ENCODE peak calls at places on chromosomes 11 and 22, in four cellular contexts. D is foreskin fibroblast, J is IMR-90, N is MCF 10A. F is an unnamed sample.

GRCh38 chr22:23066200-23067022 is 3.9 kb upstream of the GNAZ start:
- DNase-seq in N (no peak), J (no peak), D (no peak), F (no peak)

GRCh38 chr22:48084041-48084748 is 1321.7 kb downstream of the TBC1D22A start:
- DNase-seq in D (no peak), J (no peak), N (no peak), F (no peak)

GRCh38 chr11:73760066-73760679 is 701 bp downstream of the RAB6A start:
- DNase-seq in J (peak; percentile 11), D (peak; percentile 67), N (peak; percentile 31), F (peak; percentile 8)

GRCh38 chr11:44759743-44760476 is 33.1 kb downstream of the TSPAN18 start:
- DNase-seq in N (no peak), J (no peak), D (no peak), F (no peak)

GRCh38 chr22:50274311-50274710 is 4.1 kb upstream of the MAPK11 start:
- DNase-seq in J (peak; percentile 54), D (peak; percentile 78), N (peak; percentile 56), F (peak; percentile 57)

GRCh38 chr11:15276616-15277015 is 161.9 kb downstream of the INSC start:
- DNase-seq in N (peak; percentile 11), J (peak; percentile 4), D (peak; percentile 27), F (no peak)

GRCh38 chr22:20569059-20570058 is 61.9 kb downstream of the MED15 start:
- DNase-seq in J (peak; percentile 99), N (peak; percentile 96), D (peak; percentile 99), F (peak; percentile 99)

GRCh38 chr22:44425356-44425755 is 72.7 kb downstream of the RTL6 start:
- DNase-seq in J (peak; percentile 38), N (no peak), D (no peak), F (no peak)

GRCh38 chr11:16785520-16786128 is 47.2 kb downstream of the C11orf58 start:
- DNase-seq in D (peak; percentile 88), J (peak; percentile 75), N (peak; percentile 72), F (peak; percentile 79)

GRCh38 chr11:119483341-119483880 is 60.4 kb upstream of the THY1 start:
- DNase-seq in J (no peak), D (no peak), N (no peak), F (no peak)

GRCh38 chr11:120893431-120894206 is 130.3 kb upstream of the TBCEL start:
- DNase-seq in N (no peak), D (no peak), J (no peak), F (no peak)

GRCh38 chr22:40654522-40655167 is 18.1 kb upstream of the MRTFA start:
- DNase-seq in N (peak; percentile 42), D (peak; percentile 85), J (peak; percentile 83), F (peak; percentile 69)

GRCh38 chr22:28874816-28875320 is 8.5 kb upstream of the ZNRF3 start:
- DNase-seq in J (no peak), D (no peak), N (no peak), F (no peak)

GRCh38 chr22:27792452-27793165 is 8.9 kb downstream of the MN1 start:
- DNase-seq in N (no peak), D (no peak), J (no peak), F (no peak)

GRCh38 chr22:29956680-29957079 is 73.7 kb downstream of the MTMR3 start:
- DNase-seq in N (no peak), D (no peak), J (peak; percentile 12), F (no peak)

GRCh38 chr22:21641795-21642583 is at the start of gene SDF2L1:
- DNase-seq in J (peak; percentile 99), D (peak; percentile 100), N (peak; percentile 98), F (peak; percentile 98)

GRCh38 chr22:17869285-17870096 is 95.2 kb upstream of the BID start:
- DNase-seq in D (no peak), J (no peak), N (no peak), F (no peak)

GRCh38 chr11:134670961-134671370 is 258.9 kb upstream of the B3GAT1 start:
- DNase-seq in J (no peak), N (no peak), D (no peak), F (no peak)

GRCh38 chr11:15523576-15523975 is 408.9 kb downstream of the INSC start:
- DNase-seq in J (no peak), D (no peak), N (no peak), F (no peak)

GRCh38 chr11:64793271-64794160 is 9.5 kb downstream of the MAP4K2 start:
- DNase-seq in D (no peak), N (no peak), J (no peak), F (no peak)

GRCh38 chr11:33377100-33377851 is 120.1 kb downstream of the HIPK3 start:
- DNase-seq in D (peak; percentile 53), N (no peak), J (peak; percentile 19), F (no peak)

GRCh38 chr22:36239401-36240171 is at the start of gene APOL2:
- DNase-seq in N (peak; percentile 92), J (peak; percentile 93), D (peak; percentile 96), F (peak; percentile 93)

GRCh38 chr11:11078344-11078743 is 220.5 kb upstream of the ZBED5 start:
- DNase-seq in J (peak; percentile 28), D (peak; percentile 46), N (peak; percentile 13), F (peak; percentile 1)

GRCh38 chr11:111871693-111872161 is 346 bp upstream of the ALG9 start:
- DNase-seq in J (no peak), N (peak; percentile 1), D (peak; percentile 17), F (no peak)

GRCh38 chr11:117663826-117664225 is 133.2 kb downstream of the DSCAML1 start:
- DNase-seq in N (no peak), D (peak; percentile 10), J (no peak), F (no peak)

DNA sequence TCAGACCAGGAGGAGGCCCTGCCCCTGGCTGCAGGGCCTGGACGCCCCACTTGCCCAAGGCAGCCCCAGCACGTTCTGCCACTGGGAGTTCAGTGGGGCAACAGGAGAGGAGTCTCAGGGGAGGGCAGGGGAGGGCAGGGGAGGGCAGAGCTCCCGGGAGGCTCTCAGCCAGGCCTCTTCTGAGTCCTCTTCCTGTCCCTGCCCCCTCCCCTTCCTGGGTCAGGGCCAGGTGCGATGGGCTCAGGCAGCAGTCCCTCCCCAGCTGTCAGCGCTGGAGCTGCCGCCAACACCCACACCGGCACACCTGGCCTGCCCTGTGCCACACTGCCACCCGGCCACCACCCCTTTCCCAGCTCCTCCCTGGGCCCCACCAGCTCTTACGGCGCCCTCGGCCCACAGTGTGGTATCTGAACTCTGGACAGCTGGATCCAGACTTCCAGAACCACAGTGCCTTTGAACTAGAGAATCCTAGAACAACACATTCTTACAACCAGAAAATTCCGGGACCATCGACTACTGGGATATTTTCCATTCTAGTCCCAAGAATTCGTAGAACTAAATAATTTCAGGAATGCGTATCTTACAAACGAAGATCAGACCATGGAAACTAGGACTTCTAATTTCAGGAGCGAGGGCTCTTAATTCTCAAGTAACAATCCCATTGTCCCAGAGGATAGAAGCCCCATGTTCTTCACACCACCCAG is 21.8 kb downstream of the RPL3 start:
- DNase-seq in N (no peak), D (no peak), J (no peak), F (no peak)
- TF ChIP-seq CTCF in N (no peak), D (no peak), J (no peak), F (no peak)

GRCh38 chr11:63747006-63747405 is 21.6 kb downstream of the ZFTA start:
- DNase-seq in N (no peak), D (peak; percentile 89), J (peak; percentile 69), F (no peak)

GRCh38 chr11:63749624-63750023 is 19.0 kb downstream of the ZFTA start:
- DNase-seq in N (no peak), D (no peak), J (no peak), F (no peak)

DNA sequence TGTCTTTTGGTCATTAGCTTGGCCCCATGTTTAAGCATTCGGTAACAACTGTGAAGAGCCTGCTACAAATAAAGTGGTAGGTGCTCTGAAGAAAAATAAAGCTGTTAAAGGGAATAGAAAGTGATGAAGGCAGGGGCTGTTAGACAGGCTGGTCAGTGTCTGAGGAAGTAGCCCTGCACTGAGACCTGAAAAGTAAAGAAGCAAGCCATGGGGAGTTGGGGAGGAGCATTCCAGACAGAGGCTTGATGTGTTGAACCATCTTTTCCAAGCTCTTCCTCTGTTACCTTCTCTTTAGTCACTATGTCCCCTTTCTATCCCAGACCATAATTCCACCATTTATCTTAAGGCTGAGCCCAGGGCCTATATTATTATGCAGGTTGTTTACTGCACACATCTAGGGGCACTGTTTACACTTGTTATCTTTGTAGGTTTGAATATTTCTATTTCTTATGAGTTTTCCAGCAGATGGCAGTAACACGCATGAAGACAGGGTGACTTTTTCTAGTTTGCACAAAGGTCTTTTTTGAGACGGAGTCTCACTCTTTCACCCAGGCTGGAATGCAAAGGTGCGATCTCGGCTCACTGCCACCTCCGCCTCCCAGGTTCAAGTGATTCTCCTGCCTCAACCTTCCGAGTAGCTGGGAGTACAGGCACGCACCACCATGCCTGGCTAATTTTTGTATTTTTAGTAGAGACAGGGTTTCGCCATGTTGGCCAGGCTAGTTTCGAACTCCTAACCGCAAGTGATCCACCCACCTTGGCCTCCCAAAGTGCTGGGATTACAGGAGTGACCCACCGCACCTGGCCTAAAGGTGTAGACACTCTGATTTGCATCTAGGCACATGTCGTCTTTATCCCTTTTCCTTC is 23.0 kb downstream of the ZFTA start:
- DNase-seq in J (no peak), N (no peak), D (no peak), F (no peak)
- TF ChIP-seq CTCF in J (no peak), N (no peak), D (no peak), F (peak; percentile 68)

GRCh38 chr11:18145837-18146236 is 13.5 kb downstream of the MRGPRX3 start:
- DNase-seq in J (no peak), D (no peak), N (no peak), F (no peak)

GRCh38 chr11:18144243-18144642 is 11.9 kb downstream of the MRGPRX3 start:
- DNase-seq in N (peak; percentile 35), D (peak; percentile 61), J (peak; percentile 7), F (no peak)

GRCh38 chr11:18140145-18140544 is 7.8 kb downstream of the MRGPRX3 start:
- DNase-seq in D (no peak), N (no peak), J (no peak), F (no peak)

DNA sequence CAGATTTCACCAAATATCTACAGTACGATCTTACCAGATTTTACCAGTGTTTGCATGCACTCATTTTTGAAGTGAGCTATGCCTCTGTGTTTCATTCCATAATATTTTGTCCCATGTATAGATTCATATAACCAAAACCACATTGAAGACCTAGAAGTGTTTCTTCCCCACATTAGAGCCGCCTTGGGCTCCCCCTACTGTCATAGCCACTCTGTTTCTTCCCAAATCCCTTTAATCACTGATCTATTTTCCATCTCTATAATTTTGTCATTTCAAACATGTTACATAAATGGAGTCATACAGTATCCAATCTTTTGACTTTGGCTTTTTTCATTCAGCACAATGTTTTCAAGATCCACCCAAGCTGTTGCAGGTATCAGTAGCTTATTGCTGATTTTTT is 12.7 kb downstream of the MRGPRX3 start:
- DNase-seq in D (peak; percentile 8), N (no peak), J (no peak), F (no peak)
- TF ChIP-seq CTCF in D (no peak), N (no peak), J (no peak), F (peak; percentile 41)

DNA sequence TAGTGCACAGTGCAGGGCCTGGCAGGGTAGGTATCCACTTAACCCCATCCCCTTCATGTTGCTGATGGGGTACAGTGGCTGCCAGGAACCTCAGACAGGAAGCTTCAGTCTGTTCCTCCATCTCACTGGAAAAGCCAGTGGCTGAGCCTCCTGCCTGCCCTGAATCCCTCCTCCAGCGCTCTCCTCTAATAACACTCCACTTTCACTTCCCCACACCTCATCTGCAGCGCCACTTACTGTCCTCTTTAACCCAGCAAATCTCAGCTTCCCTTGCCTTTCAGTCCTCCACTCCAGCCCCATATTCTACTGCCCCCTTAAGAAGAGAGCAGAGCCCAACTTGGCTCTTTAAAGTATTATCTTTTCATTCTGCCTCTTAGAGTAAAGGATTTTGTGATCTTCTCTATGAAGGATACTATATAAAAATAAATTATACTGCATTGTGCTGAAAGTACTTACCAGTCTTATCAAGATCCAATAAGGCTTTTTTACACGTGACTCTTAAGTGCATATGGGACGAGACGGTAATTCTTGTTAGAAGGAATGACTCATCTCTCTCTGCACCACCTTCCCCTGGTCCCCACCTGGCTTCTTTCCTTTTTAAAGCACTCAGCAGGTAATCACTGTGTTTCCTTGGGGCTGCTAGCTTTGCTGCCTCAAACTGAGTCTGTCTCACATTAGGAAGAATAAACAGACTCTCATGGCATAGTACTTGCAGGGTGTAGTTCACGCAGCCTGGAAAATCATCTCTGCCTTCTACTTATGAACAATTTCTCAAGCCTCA is 238.0 kb upstream of the NARS2 start:
- DNase-seq in D (no peak), N (peak; percentile 35), J (peak; percentile 57), F (no peak)
- TF ChIP-seq CTCF in D (no peak), N (no peak), J (peak; percentile 39), F (no peak)